ENCODE peak calls at places on chromosomes 5 and 9, in six cellular contexts. L is activated T-cell treated with anti-CD3 and anti-CD28 coated beads for 24 hours; E is stimulated activated naive CD4-positive, alpha-beta T cell; B is body of pancreas; J is pons; Z is neural crest cell. I is an unnamed sample.
A peak's percentile ranks its signal among the peaks of the same experiment; 100 is the strongest.

GRCh38 chr5:120464627-120465280 is 654 bp downstream of the PRR16 start:
- DNase-seq in J (peak; percentile 14), E (no peak), L (no peak), Z (peak; percentile 9), B (peak; percentile 14), I (no peak)

GRCh38 chr5:149677721-149678120 is 52.4 kb upstream of the PPARGC1B start:
- DNase-seq in L (no peak), J (peak; percentile 73), B (no peak), E (no peak), Z (no peak), I (peak; percentile 32)

GRCh38 chr5:42507451-42508092 is 84.3 kb downstream of the GHR start:
- DNase-seq in Z (no peak), J (peak; percentile 25), B (no peak), L (no peak), E (no peak), I (no peak)

GRCh38 chr9:131299948-131300347 is 10.4 kb downstream of the PLPP7 start:
- DNase-seq in L (no peak), Z (no peak), J (no peak), E (no peak), B (no peak), I (no peak)

GRCh38 chr5:113249216-113249615 is 185.6 kb downstream of the TSSK1B start:
- DNase-seq in B (no peak), J (no peak), L (no peak), E (no peak), Z (no peak), I (no peak)

GRCh38 chr9:125906144-125906543 is 159.0 kb downstream of the PBX3 start:
- DNase-seq in L (no peak), J (no peak), Z (no peak), E (no peak), B (no peak), I (peak; percentile 27)

GRCh38 chr5:1414311-1415058 is 30.8 kb downstream of the SLC6A3 start:
- DNase-seq in L (no peak), B (no peak), Z (no peak), J (no peak), E (no peak), I (no peak)

GRCh38 chr5:150245111-150245789 is 44.3 kb downstream of the CAMK2A start:
- DNase-seq in E (no peak), J (no peak), B (no peak), L (no peak), Z (peak; percentile 32), I (peak; percentile 29)

GRCh38 chr5:125756456-125756855 is 666.8 kb upstream of the GRAMD2B start:
- DNase-seq in E (no peak), L (no peak), B (no peak), Z (no peak), J (no peak), I (peak; percentile 18)

GRCh38 chr9:94144394-94144793 is 60.1 kb downstream of the PTPDC1 start:
- DNase-seq in L (no peak), E (no peak), J (no peak), B (no peak), Z (no peak), I (no peak)

GRCh38 chr9:12819436-12820185 is 44.8 kb downstream of the LURAP1L start:
- DNase-seq in Z (no peak), L (no peak), B (peak; percentile 38), E (no peak), J (no peak), I (peak; percentile 82)

GRCh38 chr5:160357861-160358411 is 12.5 kb downstream of the C1QTNF2 start:
- DNase-seq in E (no peak), B (no peak), J (no peak), Z (no peak), L (no peak), I (no peak)